ENCODE peak calls at places on chromosomes 2 and 18, in seven cellular contexts. V is mesendoderm, X is mesenchymal stem cell, P is IMR-90, H is neuronal stem cell, G is trophoblast cell, O is H1. R is an unnamed sample.

GRCh38 chr18:30730915-30731314 is 311.6 kb downstream of the DSC3 start:
- DNase-seq in V (no peak), P (no peak), X (no peak), O (no peak), H (no peak), G (no peak), R (no peak)

GRCh38 chr18:61397222-61397621 is 64.0 kb downstream of the CDH20 start:
- DNase-seq in H (no peak), V (no peak), G (no peak), X (no peak), O (no peak), P (no peak), R (no peak)

GRCh38 chr2:181138816-181139215 is 158.4 kb downstream of the UBE2E3 start:
- DNase-seq in G (no peak), V (no peak), H (no peak), P (peak), X (peak), O (no peak), R (no peak)

GRCh38 chr2:168136392-168136977 is 110.9 kb downstream of the STK39 start:
- DNase-seq in O (no peak), V (peak), G (no peak), H (no peak), P (peak), X (peak), R (no peak)

GRCh38 chr2:138503087-138503442 is 1.5 kb downstream of the SPOPL start:
- DNase-seq in P (no peak), H (no peak), G (no peak), X (peak), O (no peak), V (no peak), R (no peak)

GRCh38 chr2:26068602-26069298 is 34.9 kb downstream of the RAB10 start:
- DNase-seq in H (no peak), O (no peak), V (peak), P (peak), X (peak), G (peak), R (no peak)

GRCh38 chr18:74880706-74881289 is 283.1 kb downstream of the ZNF407 start:
- DNase-seq in V (no peak), P (no peak), H (no peak), X (no peak), G (no peak), O (no peak), R (no peak)

GRCh38 chr18:59547691-59548182 is 149.5 kb downstream of the CCBE1 start:
- DNase-seq in P (peak), G (no peak), X (no peak), V (peak), H (no peak), O (no peak), R (peak)

GRCh38 chr18:76983613-76984051 is 149.0 kb downstream of the MBP start:
- DNase-seq in V (no peak), G (no peak), X (no peak), P (no peak), O (peak), H (no peak), R (peak)

GRCh38 chr2:235709124-235709813 is 215.4 kb downstream of the AGAP1 start:
- DNase-seq in V (peak), X (peak), G (peak), O (no peak), P (peak), H (no peak), R (no peak)

GRCh38 chr2:235360446-235360845 is 133.4 kb upstream of the AGAP1 start:
- DNase-seq in G (no peak), O (no peak), P (no peak), H (no peak), V (no peak), X (no peak), R (no peak)

GRCh38 chr2:72144746-72145657 is 2.7 kb downstream of the CYP26B1 start:
- DNase-seq in V (peak), X (peak), H (peak), O (peak), P (no peak), G (peak), R (peak)

GRCh38 chr18:79849328-79850207 is 51.8 kb downstream of the KCNG2 start:
- DNase-seq in X (no peak), O (peak), H (no peak), G (no peak), V (no peak), P (no peak), R (no peak)

GRCh38 chr18:3211236-3211992 is 8.4 kb downstream of the MYOM1 start:
- DNase-seq in X (peak), H (no peak), P (peak), O (no peak), V (no peak), G (no peak), R (no peak)

DNA sequence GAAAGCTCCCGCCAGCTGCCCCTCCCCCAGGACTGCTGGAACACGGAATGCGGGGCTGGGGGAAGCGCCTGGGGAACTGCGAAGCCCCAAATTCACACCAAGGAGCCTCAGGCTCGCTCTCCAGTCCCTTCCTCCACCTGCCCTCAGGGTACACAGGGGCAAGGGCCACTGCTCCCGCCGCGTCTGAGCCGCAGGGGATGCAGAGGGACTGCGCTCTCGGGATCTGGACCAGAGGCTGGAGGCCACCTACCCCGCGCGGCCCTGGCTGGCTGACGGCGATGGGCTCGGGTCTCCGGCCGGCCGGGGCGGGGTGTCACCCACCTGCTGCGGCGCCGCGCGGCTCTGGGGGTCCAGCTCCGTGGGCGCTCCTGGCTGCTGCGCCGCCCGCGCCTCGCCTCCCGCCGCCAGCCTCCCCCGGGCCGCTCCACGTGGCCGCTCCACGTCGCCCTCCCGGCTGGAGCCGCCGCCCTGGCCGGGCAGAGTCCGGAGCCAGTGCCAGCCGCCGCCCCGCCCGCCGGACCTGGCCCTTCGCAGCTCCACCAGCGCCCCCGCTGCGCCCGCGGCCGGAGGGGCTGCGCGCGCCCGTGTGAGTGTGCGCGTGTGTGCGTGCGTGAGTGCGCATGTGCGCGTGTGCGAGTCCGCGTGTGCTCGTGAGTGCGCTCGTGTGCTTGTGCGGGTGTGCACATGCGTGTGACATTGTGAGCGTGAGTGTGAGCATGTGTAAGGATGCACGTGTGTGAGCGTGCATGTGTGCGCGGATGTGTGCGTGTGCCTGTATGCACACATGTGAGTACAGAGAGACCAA is at the start of gene CGREF1:
- DNase-seq in X (no peak), V (peak), H (no peak), P (no peak), G (no peak), O (peak), R (peak)
- H3K27ac ChIP-seq in X (no peak), V (no peak), H (no peak), P (no peak), G (no peak), O (no peak), R (no peak)

GRCh38 chr2:2906091-2906490 is 471.5 kb downstream of the EIPR1 start:
- DNase-seq in O (no peak), H (no peak), P (no peak), G (no peak), V (no peak), X (no peak), R (no peak)
- H3K23ac ChIP-seq in O (no peak), H (no peak), P (no peak), G (no peak), V (no peak), X (no peak), R (no peak)

GRCh38 chr2:102256281-102256680 is 55.1 kb upstream of the IL1RL1 start:
- DNase-seq in H (no peak), P (no peak), V (no peak), O (no peak), G (no peak), X (no peak), R (no peak)

GRCh38 chr2:102256874-102257462 is 54.4 kb upstream of the IL1RL1 start:
- DNase-seq in H (no peak), G (no peak), V (no peak), X (no peak), O (no peak), P (no peak), R (no peak)

GRCh38 chr2:102258025-102258385 is 53.4 kb upstream of the IL1RL1 start:
- DNase-seq in P (no peak), G (no peak), H (no peak), O (no peak), X (no peak), V (no peak), R (no peak)

GRCh38 chr2:102261467-102261866 is 49.9 kb upstream of the IL1RL1 start:
- DNase-seq in G (no peak), O (no peak), P (no peak), V (no peak), X (no peak), H (no peak), R (no peak)

DNA sequence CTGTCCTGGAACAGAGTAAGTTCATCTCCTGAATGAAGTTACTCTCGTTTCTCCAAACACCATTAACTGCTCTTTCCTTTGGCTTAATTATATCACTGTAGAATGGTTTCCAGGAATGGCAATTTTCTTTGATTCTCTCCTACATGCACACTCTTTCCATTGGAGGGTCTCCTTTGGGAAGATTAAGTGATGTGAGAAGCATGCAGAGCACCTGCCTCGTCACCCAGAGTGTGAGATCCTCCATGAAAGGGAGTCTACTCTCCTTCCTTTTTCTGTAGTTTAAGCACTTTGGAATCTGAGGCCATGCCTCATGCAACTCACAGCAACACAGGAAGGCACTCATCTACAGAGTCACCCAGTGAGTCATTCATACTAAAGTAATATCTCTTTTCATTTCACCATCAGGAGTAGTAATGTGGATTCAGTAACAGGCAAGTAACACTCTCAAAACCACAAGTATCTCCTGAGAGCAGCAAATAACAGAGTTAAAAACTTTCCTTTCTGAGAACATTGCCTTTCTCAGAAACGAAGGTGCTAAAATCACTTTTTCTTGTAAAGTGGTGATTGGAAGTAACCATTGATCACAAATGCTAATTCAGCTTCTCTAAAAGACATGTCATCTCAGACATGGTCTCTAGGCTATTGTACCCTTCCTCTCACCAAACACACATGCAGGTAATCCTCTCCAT is 52.8 kb upstream of the IL1RL1 start:
- DNase-seq in H (no peak), G (no peak), X (peak), V (peak), P (peak), O (no peak), R (no peak)
- H3K27ac ChIP-seq in H (no peak), G (no peak), X (peak), V (no peak), P (peak), O (no peak), R (no peak)

GRCh38 chr2:28970464-28971160 is 10.5 kb upstream of the TOGARAM2 start:
- DNase-seq in O (no peak), P (no peak), H (no peak), X (no peak), G (no peak), V (peak), R (no peak)
- H3K23ac ChIP-seq in O (no peak), P (no peak), H (no peak), X (no peak), G (no peak), V (no peak), R (no peak)

DNA sequence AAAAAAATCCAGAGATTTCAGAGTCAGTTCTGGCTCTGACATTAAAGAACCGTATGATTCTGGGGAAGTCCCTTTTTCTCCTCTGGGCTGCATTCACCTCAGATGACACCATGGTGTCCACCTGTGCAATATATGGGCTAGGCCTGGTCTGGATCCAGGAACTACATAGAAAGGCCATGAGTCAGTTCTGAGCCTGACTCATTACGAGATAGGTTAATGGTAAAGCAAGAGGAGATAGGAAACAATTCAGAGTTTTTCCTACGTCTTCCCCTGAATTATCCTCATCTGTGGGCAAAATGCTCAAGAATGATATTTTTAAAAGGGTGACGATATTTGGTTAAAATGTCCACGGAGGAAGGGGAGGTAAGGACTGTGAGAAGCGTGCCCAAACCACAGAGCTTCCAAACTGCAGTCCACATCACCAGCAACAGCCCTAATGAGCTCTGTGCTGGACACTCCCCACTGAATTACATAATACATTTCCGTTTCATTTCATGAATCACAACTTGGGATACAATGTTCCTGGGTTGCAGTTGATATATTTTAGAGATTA is 180.1 kb upstream of the OSR1 start:
- DNase-seq in P (peak), X (peak), G (peak), H (no peak), V (peak), O (no peak), R (no peak)
- H3K27ac ChIP-seq in P (no peak), X (peak), G (no peak), H (no peak), V (no peak), O (no peak), R (no peak)

R was measured in H9.